ENCODE peak calls at places on chromosomes 6 and 20, in six cellular contexts. C is fibroblast of villous mesenchyme, Z is cardiac muscle cell, F is endodermal cell, V is AG09309, D is keratinocyte. G is an unnamed sample.

GRCh38 chr6:11497881-11498280 is 39.7 kb upstream of the TMEM170B start:
- DNase-seq in V (no peak), D (no peak), F (no peak), Z (no peak), C (no peak), G (no peak)

GRCh38 chr6:158853072-158853871 is 34.1 kb upstream of the EZR start:
- DNase-seq in F (peak), D (peak), V (no peak), Z (peak), C (peak), G (peak)

GRCh38 chr6:88208736-88209135 is 42.6 kb upstream of the CNR1 start:
- DNase-seq in Z (no peak), C (no peak), V (no peak), F (no peak), D (no peak), G (no peak)

GRCh38 chr6:15387118-15387517 is 141.2 kb downstream of the JARID2 start:
- DNase-seq in V (no peak), F (peak), D (no peak), C (peak), Z (peak), G (no peak)

GRCh38 chr6:4935486-4935885 is 68.4 kb downstream of the RPP40 start:
- DNase-seq in Z (no peak), F (no peak), D (no peak), V (no peak), C (no peak), G (no peak)

GRCh38 chr6:7723041-7723447 is 2.9 kb upstream of the BMP6 start:
- DNase-seq in D (peak), V (peak), C (peak), Z (peak), F (peak), G (no peak)

GRCh38 chr6:155352130-155352420 is 37.8 kb upstream of the TFB1M start:
- DNase-seq in C (no peak), D (no peak), Z (no peak), V (no peak), F (no peak), G (no peak)

GRCh38 chr6:3510178-3510577 is 53.3 kb upstream of the SLC22A23 start:
- DNase-seq in Z (no peak), C (no peak), V (no peak), F (no peak), D (no peak), G (no peak)

GRCh38 chr6:26022166-26022510 is 59.5 kb downstream of the TRIM38 start:
- DNase-seq in C (peak), V (no peak), Z (peak), F (peak), D (no peak), G (no peak)

GRCh38 chr6:168221000-168221399 is 98.6 kb downstream of the DACT2 start:
- DNase-seq in D (no peak), F (no peak), V (no peak), C (no peak), Z (no peak), G (no peak)

GRCh38 chr20:36085686-36086267 is 68.8 kb upstream of the EPB41L1 start:
- DNase-seq in D (peak), C (peak), Z (peak), F (peak), V (no peak), G (no peak)

GRCh38 chr20:11895832-11896484 is 21.7 kb upstream of the BTBD3 start:
- DNase-seq in D (no peak), F (no peak), V (no peak), Z (no peak), C (no peak), G (no peak)

GRCh38 chr6:27091661-27092315 is 155.7 kb upstream of the PRSS16 start:
- DNase-seq in Z (peak), D (peak), V (peak), C (peak), F (peak), G (peak)

GRCh38 chr6:112086744-112087135 is 542 bp downstream of the TUBE1 start:
- DNase-seq in V (peak), D (peak), C (peak), F (no peak), Z (peak), G (no peak)

GRCh38 chr6:32982702-32983492 is 14.5 kb downstream of the BRD2 start:
- DNase-seq in F (no peak), V (no peak), C (no peak), Z (no peak), D (no peak), G (no peak)

GRCh38 chr6:79617521-79617941 is 13.6 kb upstream of the SH3BGRL2 start:
- DNase-seq in V (no peak), F (no peak), D (no peak), C (no peak), Z (no peak), G (no peak)

GRCh38 chr20:47487175-47487917 is 14.3 kb upstream of the NCOA3 start:
- DNase-seq in D (no peak), V (no peak), C (peak), Z (peak), F (no peak), G (no peak)

GRCh38 chr20:61263084-61263695 is 11.1 kb downstream of the CDH4 start:
- DNase-seq in V (no peak), C (peak), D (no peak), F (peak), Z (peak), G (no peak)

GRCh38 chr6:156747715-156748114 is 29.5 kb upstream of the ARID1B start:
- DNase-seq in F (no peak), D (no peak), V (no peak), C (no peak), Z (no peak), G (no peak)

GRCh38 chr6:170088349-170088951 is 202.4 kb downstream of the DLL1 start:
- DNase-seq in C (no peak), V (no peak), F (peak), D (no peak), Z (no peak), G (no peak)

GRCh38 chr6:156449569-156449968 is 327.6 kb upstream of the ARID1B start:
- DNase-seq in C (no peak), Z (no peak), F (no peak), D (no peak), V (no peak), G (no peak)

GRCh38 chr6:156807795-156808194 is 30.6 kb downstream of the ARID1B start:
- DNase-seq in F (peak), C (no peak), V (no peak), Z (no peak), D (no peak), G (no peak)

GRCh38 chr6:81166770-81167169 is 585.7 kb downstream of the TENT5A start:
- DNase-seq in D (no peak), Z (peak), V (no peak), F (no peak), C (peak), G (no peak)

DNA sequence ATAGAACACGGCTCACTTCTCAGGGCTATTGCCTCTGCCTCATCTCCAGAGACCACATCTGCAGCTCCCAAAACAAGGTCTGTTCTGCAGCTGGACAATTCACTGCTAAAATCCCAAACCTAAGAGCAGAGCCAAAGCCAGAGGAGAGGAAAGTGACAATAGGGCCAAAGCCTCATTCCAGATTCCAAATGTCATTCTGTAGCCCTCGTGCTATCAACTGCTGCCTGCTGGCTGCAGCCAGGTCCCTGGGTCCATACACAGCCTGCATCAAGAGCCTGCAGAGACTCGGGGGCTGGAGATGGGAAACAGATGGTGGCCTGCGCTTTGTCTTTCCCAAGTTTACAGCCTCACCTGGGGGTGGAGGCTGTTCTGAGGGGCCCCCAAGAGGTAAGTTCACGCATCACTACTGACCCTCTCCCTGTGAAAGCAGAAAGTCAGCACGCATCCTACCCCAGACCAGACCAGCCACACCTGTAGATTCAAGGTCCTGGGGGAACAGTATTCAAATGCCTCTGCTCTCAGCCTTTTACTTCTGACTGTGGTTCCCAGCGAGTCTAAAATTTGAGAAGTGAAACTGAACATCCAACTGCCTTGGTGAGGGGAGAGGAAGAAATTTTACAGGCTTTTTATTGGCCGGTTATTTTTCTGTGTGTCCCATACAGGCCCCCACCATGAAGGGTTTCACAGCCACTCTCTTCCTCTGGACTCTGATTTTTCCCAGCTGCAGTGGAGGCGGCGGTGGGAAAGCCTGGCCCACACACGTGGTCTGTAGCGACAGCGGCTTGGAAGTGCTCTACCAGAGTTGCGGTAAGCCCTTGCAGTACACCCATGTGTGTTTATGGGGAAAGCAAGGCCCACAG is at the start of gene LY86:
- DNase-seq in F (no peak), Z (peak), V (no peak), C (no peak), D (no peak), G (no peak)
- H3K4me3 ChIP-seq in F (no peak), Z (no peak), V (no peak), C (no peak), D (no peak), G (no peak)

GRCh38 chr20:45100563-45101245 is at the start of gene KCNS1:
- DNase-seq in Z (peak), V (no peak), D (no peak), C (peak), F (peak), G (no peak)
- H3K4me3 ChIP-seq in Z (no peak), V (no peak), D (peak), C (peak), F (no peak), G (peak)

DNA sequence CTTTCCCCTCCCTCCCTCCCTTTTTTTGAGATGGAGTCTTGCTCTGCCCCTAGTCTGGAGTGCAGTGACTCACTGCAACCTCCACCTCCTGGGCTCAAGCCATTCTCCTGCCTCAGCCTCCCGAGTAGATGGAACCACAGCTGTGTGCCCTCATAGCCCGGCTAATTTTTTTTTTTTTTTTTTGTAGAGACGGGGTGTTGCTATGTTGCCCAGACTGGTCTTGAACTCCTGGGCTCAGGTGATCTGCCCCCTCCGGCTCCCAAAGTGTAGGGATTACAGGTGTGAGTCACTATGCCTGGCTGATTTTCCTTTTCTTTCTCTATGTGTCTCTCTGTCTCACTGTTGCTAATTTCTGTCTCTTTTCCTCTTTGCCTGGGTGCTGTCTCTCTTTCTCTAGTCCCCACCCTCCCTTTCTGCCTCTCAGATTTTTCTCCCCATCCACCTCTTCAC is 61.2 kb downstream of the SRC start:
- DNase-seq in V (no peak), C (no peak), D (peak), F (peak), Z (peak), G (no peak)
- H3K4me3 ChIP-seq in V (no peak), C (no peak), D (no peak), F (no peak), Z (no peak), G (no peak)

DNA sequence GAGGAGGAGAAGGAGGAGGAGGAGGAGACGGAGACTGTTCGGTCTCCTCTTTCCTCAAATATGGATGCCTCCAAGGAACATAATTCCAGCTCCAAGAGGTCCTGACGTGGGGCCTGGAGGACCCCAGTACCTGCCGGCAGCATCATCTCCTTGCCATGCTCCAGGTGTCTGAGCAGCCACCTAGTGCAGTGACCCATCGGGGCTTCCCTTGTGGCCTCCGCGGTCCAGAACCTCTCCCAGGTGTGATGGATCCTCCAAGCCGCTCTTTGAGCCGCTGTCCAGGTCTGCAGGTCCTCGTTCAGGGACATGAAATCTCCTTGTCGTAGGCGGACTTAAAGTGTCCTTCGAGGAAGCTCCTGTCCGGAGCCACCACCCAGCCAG is 35.8 kb upstream of the HLA-C start:
- DNase-seq in F (no peak), V (no peak), Z (no peak), D (no peak), C (no peak), G (no peak)
- H3K4me3 ChIP-seq in F (no peak), V (no peak), Z (no peak), D (no peak), C (no peak), G (no peak)

GRCh38 chr20:54474866-54475265 is 527 bp upstream of the DOK5 start:
- DNase-seq in Z (no peak), C (no peak), D (no peak), F (no peak), V (no peak), G (no peak)
- H3K4me3 ChIP-seq in Z (peak), C (no peak), D (no peak), F (peak), V (peak), G (peak)

GRCh38 chr6:42046491-42047219 is 3.7 kb upstream of the TAF8 start:
- DNase-seq in D (no peak), F (no peak), V (no peak), Z (peak), C (peak), G (peak)

GRCh38 chr6:42042108-42042507 is 8.2 kb upstream of the TAF8 start:
- DNase-seq in D (no peak), Z (no peak), F (no peak), V (no peak), C (no peak), G (no peak)

GRCh38 chr6:42045538-42046460 is 4.5 kb upstream of the TAF8 start:
- DNase-seq in F (peak), Z (peak), V (peak), D (peak), C (peak), G (peak)

GRCh38 chr6:42041131-42042055 is 8.9 kb upstream of the TAF8 start:
- DNase-seq in D (no peak), C (peak), Z (peak), V (no peak), F (no peak), G (no peak)

GRCh38 chr6:42043787-42044475 is 6.4 kb upstream of the TAF8 start:
- DNase-seq in Z (peak), V (peak), F (peak), C (peak), D (peak), G (peak)
- H3K4me3 ChIP-seq in Z (no peak), V (no peak), F (no peak), C (no peak), D (no peak), G (no peak)

GRCh38 chr20:56924976-56925695 is 296.0 kb downstream of the TFAP2C start:
- DNase-seq in F (peak), V (no peak), D (no peak), Z (no peak), C (no peak), G (no peak)
- H3K4me3 ChIP-seq in F (peak), V (peak), D (peak), Z (peak), C (no peak), G (no peak)

GRCh38 chr6:75243333-75244062 is at the start of gene COX7A2:
- DNase-seq in V (peak), F (peak), D (peak), Z (peak), C (peak), G (peak)
- H3K4me3 ChIP-seq in V (peak), F (peak), D (peak), Z (peak), C (peak), G (peak)

GRCh38 chr20:53943522-53944291 is 126.7 kb downstream of the BCAS1 start:
- DNase-seq in Z (peak), V (no peak), D (no peak), C (peak), F (no peak), G (no peak)
- H3K4me3 ChIP-seq in Z (no peak), V (no peak), D (no peak), C (peak), F (no peak), G (peak)

G was measured in skeletal muscle cell.